ENCODE peak calls at places on chromosomes 13 and 19, in four cellular contexts. One of them, this sample, is unnamed.

GRCh38 chr19:31892060-31892459 is 453.4 kb upstream of the ZNF507 start:
- DNase-seq in spleen: no peak
- DNase-seq in fibroblast of the aortic adventitia: no peak
- DNase-seq in HepG2: no peak
- DNase-seq in this sample: no peak

GRCh38 chr13:114283581-114283980 is 2.2 kb downstream of the UPF3A start:
- DNase-seq in spleen: peak
- DNase-seq in fibroblast of the aortic adventitia: no peak
- DNase-seq in HepG2: peak
- DNase-seq in this sample: peak

GRCh38 chr13:44313674-44314073 is 60.0 kb upstream of the SERP2 start:
- DNase-seq in spleen: no peak
- DNase-seq in fibroblast of the aortic adventitia: peak
- DNase-seq in HepG2: no peak
- DNase-seq in this sample: peak

GRCh38 chr19:50423279-50424113 is 4.8 kb downstream of the SPIB start:
- DNase-seq in spleen: no peak
- DNase-seq in fibroblast of the aortic adventitia: no peak
- DNase-seq in HepG2: no peak
- DNase-seq in this sample: no peak

GRCh38 chr13:101691326-101691725 is 238.9 kb downstream of the ITGBL1 start:
- DNase-seq in spleen: no peak
- DNase-seq in fibroblast of the aortic adventitia: no peak
- DNase-seq in HepG2: no peak
- DNase-seq in this sample: no peak

GRCh38 chr13:20699715-20700114 is 3.8 kb upstream of the IL17D start:
- DNase-seq in spleen: no peak
- DNase-seq in fibroblast of the aortic adventitia: no peak
- DNase-seq in HepG2: no peak
- DNase-seq in this sample: no peak

GRCh38 chr13:56924401-56924800 is 216.3 kb upstream of the PRR20A start:
- DNase-seq in spleen: no peak
- DNase-seq in fibroblast of the aortic adventitia: no peak
- DNase-seq in HepG2: no peak
- DNase-seq in this sample: no peak

GRCh38 chr13:23778007-23778687 is 111.1 kb downstream of the MIPEP start:
- DNase-seq in spleen: no peak
- DNase-seq in fibroblast of the aortic adventitia: no peak
- DNase-seq in HepG2: no peak
- DNase-seq in this sample: peak

GRCh38 chr19:7247160-7247559 is 47.1 kb downstream of the INSR start:
- DNase-seq in spleen: no peak
- DNase-seq in fibroblast of the aortic adventitia: no peak
- DNase-seq in HepG2: no peak
- DNase-seq in this sample: no peak

GRCh38 chr13:27022571-27023311 is 148.9 kb downstream of the USP12 start:
- DNase-seq in spleen: no peak
- DNase-seq in fibroblast of the aortic adventitia: peak
- DNase-seq in HepG2: peak
- DNase-seq in this sample: peak

GRCh38 chr19:49896863-49897621 is at the start of gene IL4I1:
- DNase-seq in spleen: peak
- DNase-seq in fibroblast of the aortic adventitia: peak
- DNase-seq in HepG2: no peak
- DNase-seq in this sample: no peak

GRCh38 chr13:40786568-40786996 is 2.8 kb upstream of the SLC25A15 start:
- DNase-seq in spleen: no peak
- DNase-seq in fibroblast of the aortic adventitia: no peak
- DNase-seq in HepG2: peak
- DNase-seq in this sample: peak

GRCh38 chr13:39350461-39350881 is 252.5 kb downstream of the LHFPL6 start:
- DNase-seq in spleen: no peak
- DNase-seq in fibroblast of the aortic adventitia: peak
- DNase-seq in HepG2: no peak
- DNase-seq in this sample: peak

GRCh38 chr19:49952906-49953305 is 8.1 kb downstream of the SIGLEC11 start:
- DNase-seq in spleen: peak
- DNase-seq in fibroblast of the aortic adventitia: no peak
- DNase-seq in HepG2: no peak
- DNase-seq in this sample: no peak

GRCh38 chr19:4730740-4731171 is 7.1 kb upstream of the DPP9 start:
- DNase-seq in spleen: no peak
- DNase-seq in fibroblast of the aortic adventitia: no peak
- DNase-seq in HepG2: no peak
- DNase-seq in this sample: no peak

GRCh38 chr19:20558011-20558410 is 7.6 kb downstream of the ZNF737 start:
- DNase-seq in spleen: no peak
- DNase-seq in fibroblast of the aortic adventitia: no peak
- DNase-seq in HepG2: no peak
- DNase-seq in this sample: no peak

GRCh38 chr13:29465741-29466293 is 129.7 kb downstream of the SLC7A1 start:
- DNase-seq in spleen: peak
- DNase-seq in fibroblast of the aortic adventitia: peak
- DNase-seq in HepG2: peak
- DNase-seq in this sample: peak

GRCh38 chr19:41276231-41276630 is 12.1 kb downstream of the HNRNPUL1 start:
- DNase-seq in spleen: no peak
- DNase-seq in fibroblast of the aortic adventitia: peak
- DNase-seq in HepG2: no peak
- DNase-seq in this sample: peak

GRCh38 chr13:91220872-91221271 is 126.6 kb upstream of the MIR17HG start:
- DNase-seq in spleen: no peak
- DNase-seq in fibroblast of the aortic adventitia: no peak
- DNase-seq in HepG2: no peak
- DNase-seq in this sample: no peak

GRCh38 chr13:113137656-113138292 is 15.2 kb downstream of the F10 start:
- DNase-seq in spleen: no peak
- DNase-seq in fibroblast of the aortic adventitia: no peak
- DNase-seq in HepG2: no peak
- DNase-seq in this sample: no peak

GRCh38 chr19:35665604-35666003 is 713 bp upstream of the UPK1A start:
- DNase-seq in spleen: no peak
- DNase-seq in fibroblast of the aortic adventitia: no peak
- DNase-seq in HepG2: no peak
- DNase-seq in this sample: no peak

GRCh38 chr19:35142531-35143230 is 374 bp upstream of the FXYD7 start:
- DNase-seq in spleen: peak
- DNase-seq in fibroblast of the aortic adventitia: no peak
- DNase-seq in HepG2: no peak
- DNase-seq in this sample: peak

GRCh38 chr13:46667687-46668281 is 114.8 kb downstream of the LRCH1 start:
- DNase-seq in spleen: no peak
- DNase-seq in fibroblast of the aortic adventitia: peak
- DNase-seq in HepG2: no peak
- DNase-seq in this sample: no peak

GRCh38 chr13:111486331-111486730 is 165.9 kb downstream of the TEX29 start:
- DNase-seq in spleen: no peak
- DNase-seq in fibroblast of the aortic adventitia: no peak
- DNase-seq in HepG2: no peak
- DNase-seq in this sample: no peak

GRCh38 chr19:50008532-50008931 is 16.6 kb downstream of the VRK3 start:
- DNase-seq in spleen: no peak
- DNase-seq in fibroblast of the aortic adventitia: no peak
- DNase-seq in HepG2: no peak
- DNase-seq in this sample: peak

GRCh38 chr13:41054212-41054877 is 7.0 kb upstream of the WBP4 start:
- DNase-seq in spleen: no peak
- DNase-seq in fibroblast of the aortic adventitia: peak
- DNase-seq in HepG2: peak
- DNase-seq in this sample: peak

GRCh38 chr19:40315812-40316475 is 30.8 kb upstream of the AKT2 start:
- DNase-seq in spleen: no peak
- DNase-seq in fibroblast of the aortic adventitia: no peak
- DNase-seq in HepG2: no peak
- DNase-seq in this sample: no peak

GRCh38 chr13:41842029-41842428 is 118.9 kb downstream of the VWA8 start:
- DNase-seq in spleen: no peak
- DNase-seq in fibroblast of the aortic adventitia: peak
- DNase-seq in HepG2: no peak
- DNase-seq in this sample: peak

DNA sequence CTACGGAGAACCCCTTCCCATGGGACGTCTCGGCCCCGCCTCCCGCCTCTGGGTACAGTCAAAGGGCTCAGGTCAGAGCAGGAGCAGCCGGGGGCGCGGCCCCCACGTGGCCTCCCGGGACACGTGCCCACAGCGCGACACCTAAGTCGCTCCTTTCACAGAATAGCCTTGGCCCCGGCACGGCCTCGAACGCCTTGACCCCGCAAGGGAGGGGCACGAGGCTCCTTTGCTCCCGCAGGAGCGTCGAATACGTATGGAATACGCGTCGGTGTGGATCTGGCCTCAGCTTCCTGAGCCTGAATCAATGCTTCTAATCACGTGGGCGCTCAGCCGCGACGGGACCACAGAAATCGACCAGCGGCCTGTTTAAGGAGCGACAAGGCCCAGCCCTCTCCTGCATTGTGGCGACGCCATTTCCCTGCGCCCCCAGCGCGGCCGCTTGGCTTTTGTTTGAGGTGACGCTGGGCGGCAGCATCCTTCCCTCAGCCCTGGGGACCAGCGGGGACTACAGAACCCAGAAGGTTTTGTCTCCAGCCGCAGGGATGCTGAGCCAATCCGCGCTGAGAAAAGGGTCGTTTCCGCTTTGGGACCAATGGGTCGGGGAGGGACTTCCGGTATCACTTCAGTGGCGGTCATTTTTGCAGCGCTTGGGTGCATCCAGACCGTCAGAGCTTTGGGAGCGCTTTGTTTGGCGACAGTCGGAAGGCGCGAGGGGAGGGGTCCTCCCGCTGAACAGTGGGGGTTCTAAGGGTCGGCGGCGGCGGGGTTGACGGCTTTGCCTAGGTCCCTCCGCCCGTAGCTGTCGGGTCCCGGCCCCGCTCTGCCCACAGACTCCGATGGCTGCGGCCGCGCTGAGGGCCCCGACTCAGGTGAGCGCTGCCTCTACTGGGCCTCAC is at the start of gene ZIK1:
- DNase-seq in spleen: peak
- DNase-seq in fibroblast of the aortic adventitia: peak
- DNase-seq in HepG2: peak
- DNase-seq in this sample: peak
- TF ChIP-seq CTCF in spleen: no peak
- TF ChIP-seq CTCF in fibroblast of the aortic adventitia: no peak
- TF ChIP-seq CTCF in HepG2: peak
- TF ChIP-seq CTCF in this sample: peak

GRCh38 chr19:18225355-18225701 is 910 bp downstream of the PDE4C start:
- DNase-seq in spleen: no peak
- DNase-seq in fibroblast of the aortic adventitia: no peak
- DNase-seq in HepG2: no peak
- DNase-seq in this sample: no peak
- H3K4me3 ChIP-seq in spleen: no peak
- H3K4me3 ChIP-seq in fibroblast of the aortic adventitia: no peak
- H3K4me3 ChIP-seq in HepG2: peak
- H3K4me3 ChIP-seq in this sample: no peak

GRCh38 chr13:73339086-73339485 is 280.3 kb downstream of the KLF5 start:
- DNase-seq in spleen: no peak
- DNase-seq in fibroblast of the aortic adventitia: no peak
- DNase-seq in HepG2: no peak
- DNase-seq in this sample: no peak

GRCh38 chr13:73340069-73340468 is 281.3 kb downstream of the KLF5 start:
- DNase-seq in spleen: no peak
- DNase-seq in fibroblast of the aortic adventitia: no peak
- DNase-seq in HepG2: no peak
- DNase-seq in this sample: no peak

GRCh38 chr13:73337511-73337910 is 278.7 kb downstream of the KLF5 start:
- DNase-seq in spleen: no peak
- DNase-seq in fibroblast of the aortic adventitia: no peak
- DNase-seq in HepG2: no peak
- DNase-seq in this sample: peak

GRCh38 chr13:73338389-73338788 is 279.6 kb downstream of the KLF5 start:
- DNase-seq in spleen: no peak
- DNase-seq in fibroblast of the aortic adventitia: peak
- DNase-seq in HepG2: no peak
- DNase-seq in this sample: peak

DNA sequence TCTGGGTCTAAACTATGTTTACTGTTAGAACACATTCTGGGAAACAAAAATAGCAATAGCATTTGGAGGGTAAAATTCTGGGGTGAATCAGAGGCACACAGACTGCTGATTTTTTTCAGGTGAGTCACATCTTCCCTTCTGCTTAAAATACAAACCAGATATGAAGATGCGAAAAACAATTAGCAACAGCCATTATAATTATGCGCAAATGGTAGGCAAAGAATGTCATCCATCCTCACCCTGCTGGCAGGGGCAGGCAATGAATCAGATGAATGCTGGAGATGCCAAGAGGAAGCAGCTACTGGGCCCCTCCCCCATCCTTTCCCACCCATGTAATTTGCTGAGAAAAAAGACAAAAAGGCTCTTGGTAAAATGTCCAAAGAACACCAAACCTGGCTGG is 282.9 kb downstream of the KLF5 start:
- DNase-seq in spleen: no peak
- DNase-seq in fibroblast of the aortic adventitia: peak
- DNase-seq in HepG2: no peak
- DNase-seq in this sample: peak
- TF ChIP-seq CTCF in spleen: no peak
- TF ChIP-seq CTCF in fibroblast of the aortic adventitia: no peak
- TF ChIP-seq CTCF in HepG2: no peak
- TF ChIP-seq CTCF in this sample: no peak

DNA sequence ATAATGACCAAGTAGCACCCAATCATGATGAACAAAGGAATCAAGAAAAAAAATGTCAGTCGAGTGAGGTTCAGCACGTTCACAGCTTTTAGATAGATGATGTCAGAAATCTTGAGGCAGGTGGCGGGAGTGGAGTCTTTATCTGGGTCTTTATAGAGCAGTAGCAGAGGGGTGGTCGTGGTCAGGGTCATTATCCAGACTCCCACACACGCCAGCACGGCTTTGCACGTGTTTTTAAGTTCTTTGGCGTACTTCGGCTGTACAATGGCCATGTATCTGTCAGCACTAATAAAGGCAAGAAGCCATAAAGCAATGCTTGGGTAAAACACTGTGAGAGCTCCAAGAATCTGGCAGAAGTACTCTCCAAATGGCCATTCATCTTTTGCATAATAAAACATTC is 2.9 kb downstream of the GPR18 start:
- DNase-seq in spleen: no peak
- DNase-seq in fibroblast of the aortic adventitia: no peak
- DNase-seq in HepG2: no peak
- DNase-seq in this sample: no peak
- H3K4me3 ChIP-seq in spleen: peak
- H3K4me3 ChIP-seq in fibroblast of the aortic adventitia: no peak
- H3K4me3 ChIP-seq in HepG2: no peak
- H3K4me3 ChIP-seq in this sample: no peak